ENCODE peak calls at places on chromosomes 13 and 19, in six cellular contexts. H is globus pallidus, V is mesothelial cell of epicardium, N is ecto neural progenitor cell, A is EH, O is adipocyte. E is an unnamed sample.

GRCh38 chr13:97226788-97227627 is 4.9 kb downstream of the MBNL2 start:
- DNase-seq in V (no peak), O (no peak), H (no peak), A (peak), N (no peak), E (peak)

GRCh38 chr13:113791226-113791625 is 32.2 kb downstream of the TMEM255B start:
- DNase-seq in O (no peak), N (no peak), H (no peak), A (no peak), V (no peak), E (no peak)

GRCh38 chr19:6532244-6532999 is 1.6 kb downstream of the TNFSF9 start:
- DNase-seq in A (no peak), V (no peak), N (peak), H (no peak), O (no peak), E (no peak)

GRCh38 chr13:98649861-98650260 is 73.0 kb upstream of the STK24 start:
- DNase-seq in O (no peak), V (no peak), N (no peak), A (no peak), H (no peak), E (no peak)

GRCh38 chr13:98821372-98822237 is 69.1 kb upstream of the SLC15A1 start:
- DNase-seq in A (peak), N (no peak), O (peak), V (no peak), H (no peak), E (no peak)

GRCh38 chr13:21074601-21075302 is 13.4 kb upstream of the LATS2 start:
- DNase-seq in O (no peak), A (no peak), H (no peak), V (no peak), N (no peak), E (no peak)

GRCh38 chr13:33202644-33203169 is 82.8 kb downstream of the STARD13 start:
- DNase-seq in V (no peak), H (no peak), A (no peak), O (no peak), N (no peak), E (no peak)

GRCh38 chr13:74037762-74038161 is 96.4 kb downstream of the KLF12 start:
- DNase-seq in N (no peak), O (no peak), A (no peak), H (no peak), V (no peak), E (no peak)

GRCh38 chr13:65856464-65856863 is 1373.7 kb downstream of the PCDH9 start:
- DNase-seq in H (no peak), V (no peak), O (peak), A (peak), N (no peak), E (no peak)

GRCh38 chr19:44855606-44856005 is 9.5 kb downstream of the NECTIN2 start:
- DNase-seq in N (no peak), O (no peak), V (no peak), A (no peak), H (no peak), E (no peak)

GRCh38 chr19:16834747-16835146 is 5.5 kb downstream of the SIN3B start:
- DNase-seq in O (no peak), A (peak), H (no peak), V (no peak), N (no peak), E (no peak)

GRCh38 chr19:13172335-13173128 is 22.3 kb downstream of the IER2 start:
- DNase-seq in O (peak), V (peak), A (peak), N (no peak), H (no peak), E (no peak)

GRCh38 chr13:43573361-43573740 is 213.4 kb downstream of the ENOX1 start:
- DNase-seq in O (peak), N (no peak), H (no peak), A (peak), V (no peak), E (no peak)

GRCh38 chr13:59666504-59666903 is 497.2 kb downstream of the DIAPH3 start:
- DNase-seq in H (peak), O (no peak), A (no peak), V (no peak), N (no peak), E (no peak)

GRCh38 chr19:52991021-52991420 is 22.7 kb upstream of the ERVV-1 start:
- DNase-seq in O (no peak), H (no peak), N (no peak), A (no peak), V (no peak), E (no peak)

GRCh38 chr13:42685762-42686560 is 95.4 kb upstream of the FAM216B start:
- DNase-seq in V (no peak), A (no peak), H (no peak), O (no peak), N (no peak), E (no peak)

GRCh38 chr19:37953576-37954303 is 46.7 kb downstream of the SIPA1L3 start:
- DNase-seq in H (no peak), O (peak), A (peak), V (no peak), N (peak), E (no peak)

GRCh38 chr19:1250374-1251232 is 2.2 kb downstream of the MIDN start:
- DNase-seq in O (peak), H (peak), N (peak), V (no peak), A (peak), E (no peak)

GRCh38 chr19:35767288-35768081 is 7.9 kb upstream of the ARHGAP33 start:
- DNase-seq in N (peak), H (no peak), A (no peak), V (no peak), O (no peak), E (no peak)

GRCh38 chr13:18232994-18233782 is 948.4 kb downstream of the TUBA3C start:
- DNase-seq in O (no peak), N (no peak), V (no peak), A (no peak), H (no peak), E (no peak)

GRCh38 chr19:53881482-53882390 is at the start of gene PRKCG:
- DNase-seq in H (no peak), A (no peak), O (peak), N (peak), V (peak), E (no peak)

GRCh38 chr13:80217614-80218456 is 123.1 kb downstream of the SPRY2 start:
- DNase-seq in O (no peak), H (no peak), V (no peak), A (peak), N (no peak), E (no peak)

GRCh38 chr13:21069561-21070004 is 8.2 kb upstream of the LATS2 start:
- DNase-seq in O (peak), N (no peak), A (peak), V (no peak), H (no peak), E (no peak)

GRCh38 chr19:45173816-45174215 is 4.2 kb downstream of the TRAPPC6A start:
- DNase-seq in O (no peak), V (no peak), H (no peak), A (peak), N (no peak), E (no peak)

GRCh38 chr13:64767054-64767453 is 2463.1 kb downstream of the PCDH9 start:
- DNase-seq in O (no peak), A (no peak), V (no peak), N (no peak), H (no peak), E (no peak)

GRCh38 chr19:2887391-2887914 is 13.3 kb upstream of the ZNF57 start:
- DNase-seq in H (peak), O (peak), N (no peak), A (peak), V (no peak), E (no peak)

GRCh38 chr13:28530729-28531194 is 35.8 kb upstream of the FLT1 start:
- DNase-seq in O (peak), H (no peak), V (no peak), A (peak), N (no peak), E (no peak)

GRCh38 chr13:114057131-114058050 is 75.0 kb downstream of the RASA3 start:
- DNase-seq in A (no peak), N (no peak), O (no peak), H (no peak), V (no peak), E (no peak)

GRCh38 chr13:39618546-39618945 is 15.6 kb upstream of the LHFPL6 start:
- DNase-seq in H (no peak), V (no peak), N (no peak), O (no peak), A (no peak), E (no peak)

GRCh38 chr13:37914781-37915391 is 45.3 kb upstream of the TRPC4 start:
- DNase-seq in V (no peak), A (peak), N (no peak), O (no peak), H (no peak), E (no peak)

GRCh38 chr13:26656919-26657318 is 99.4 kb downstream of the WASF3 start:
- DNase-seq in A (peak), N (no peak), H (peak), V (no peak), O (peak), E (no peak)

GRCh38 chr19:5627395-5627904 is 4.6 kb downstream of the SAFB start:
- DNase-seq in A (peak), N (no peak), O (no peak), V (no peak), H (peak), E (no peak)

GRCh38 chr13:112056739-112057433 is 10.1 kb upstream of the SOX1 start:
- DNase-seq in A (no peak), H (no peak), O (no peak), N (no peak), V (no peak), E (no peak)

GRCh38 chr19:48728882-48729645 is 9.5 kb upstream of the MAMSTR start:
- DNase-seq in A (no peak), O (no peak), H (no peak), V (no peak), N (peak), E (no peak)

GRCh38 chr13:94233401-94233800 is 246.1 kb downstream of the DCT start:
- DNase-seq in N (no peak), O (peak), A (peak), H (peak), V (no peak), E (no peak)

GRCh38 chr19:10769533-10770491 is 51.9 kb downstream of the DNM2 start:
- DNase-seq in O (peak), A (peak), N (no peak), H (peak), V (no peak), E (no peak)

GRCh38 chr13:80442613-80443012 is 101.7 kb upstream of the SPRY2 start:
- DNase-seq in V (no peak), N (no peak), A (no peak), H (no peak), O (no peak), E (no peak)

GRCh38 chr13:103033999-103034398 is 32.2 kb downstream of the SLC10A2 start:
- DNase-seq in O (no peak), N (no peak), H (no peak), A (no peak), V (no peak), E (no peak)

GRCh38 chr13:29743229-29743786 is 107.1 kb downstream of the UBL3 start:
- DNase-seq in V (no peak), N (no peak), H (no peak), O (peak), A (peak), E (no peak)

GRCh38 chr13:66048888-66049287 is 1181.2 kb downstream of the PCDH9 start:
- DNase-seq in H (no peak), N (no peak), A (no peak), V (no peak), O (no peak), E (no peak)